ENCODE peak calls at places on chromosomes 4 and X, in eight cellular contexts. A is brain microvascular endothelial cell, I is dorsolateral prefrontal cortex, Z is body of pancreas, H is left lung, R is GM10248, B is HCT116, V is heart right ventricle. C is an unnamed sample.

GRCh38 chr4:15006416-15007024 is 4.2 kb downstream of the CPEB2 start:
- DNase-seq in A (no peak), I (no peak), Z (no peak), H (no peak), R (peak), B (no peak), V (no peak), C (no peak)

GRCh38 chr4:119731146-119731742 is 102.6 kb upstream of the PDE5A start:
- DNase-seq in A (no peak), I (no peak), Z (no peak), H (no peak), R (no peak), B (no peak), V (no peak), C (no peak)

GRCh38 chr4:164508126-164508525 is 245.8 kb upstream of the SMIM31 start:
- DNase-seq in A (peak), I (no peak), Z (no peak), H (no peak), R (no peak), B (no peak), V (no peak), C (no peak)

GRCh38 chr4:89572224-89572858 is 264.6 kb downstream of the SNCA start:
- DNase-seq in A (no peak), I (no peak), Z (no peak), H (no peak), R (no peak), B (no peak), V (no peak), C (no peak)

GRCh38 chr4:126544276-126544675 is 1088.5 kb upstream of the INTU start:
- DNase-seq in A (no peak), I (no peak), Z (no peak), H (no peak), R (no peak), B (no peak), V (no peak), C (no peak)

GRCh38 chr4:26074672-26075071 is 160.7 kb downstream of the SMIM20 start:
- DNase-seq in A (no peak), I (no peak), Z (peak), H (peak), R (peak), B (no peak), V (no peak), C (no peak)

GRCh38 chr4:153207561-153207960 is 3.3 kb downstream of the TRIM2 start:
- DNase-seq in A (peak), I (peak), Z (peak), H (no peak), R (no peak), B (no peak), V (peak), C (no peak)

GRCh38 chr4:86664959-86665358 is 70.8 kb downstream of the PTPN13 start:
- DNase-seq in A (peak), I (no peak), Z (no peak), H (no peak), R (no peak), B (no peak), V (no peak), C (no peak)

GRCh38 chr4:84877051-84877833 is 89.2 kb downstream of the WDFY3 start:
- DNase-seq in A (peak), I (no peak), Z (no peak), H (no peak), R (no peak), B (no peak), V (no peak), C (no peak)

GRCh38 chrX:1860936-1861670 is 246.2 kb downstream of the ASMT start:
- DNase-seq in A (no peak), I (no peak), Z (no peak), H (no peak), R (no peak), B (no peak), V (no peak), C (no peak)

GRCh38 chr4:115360441-115360840 is 247.0 kb upstream of the NDST4 start:
- DNase-seq in A (no peak), I (no peak), Z (no peak), H (no peak), R (no peak), B (no peak), V (no peak), C (no peak)

GRCh38 chr4:8205749-8206611 is 6.9 kb downstream of the SH3TC1 start:
- DNase-seq in A (no peak), I (no peak), Z (no peak), H (no peak), R (no peak), B (no peak), V (no peak), C (no peak)

GRCh38 chr4:22515145-22515887 is 550 bp downstream of the ADGRA3 start:
- DNase-seq in A (peak), I (peak), Z (peak), H (peak), R (peak), B (no peak), V (peak), C (peak)

DNA sequence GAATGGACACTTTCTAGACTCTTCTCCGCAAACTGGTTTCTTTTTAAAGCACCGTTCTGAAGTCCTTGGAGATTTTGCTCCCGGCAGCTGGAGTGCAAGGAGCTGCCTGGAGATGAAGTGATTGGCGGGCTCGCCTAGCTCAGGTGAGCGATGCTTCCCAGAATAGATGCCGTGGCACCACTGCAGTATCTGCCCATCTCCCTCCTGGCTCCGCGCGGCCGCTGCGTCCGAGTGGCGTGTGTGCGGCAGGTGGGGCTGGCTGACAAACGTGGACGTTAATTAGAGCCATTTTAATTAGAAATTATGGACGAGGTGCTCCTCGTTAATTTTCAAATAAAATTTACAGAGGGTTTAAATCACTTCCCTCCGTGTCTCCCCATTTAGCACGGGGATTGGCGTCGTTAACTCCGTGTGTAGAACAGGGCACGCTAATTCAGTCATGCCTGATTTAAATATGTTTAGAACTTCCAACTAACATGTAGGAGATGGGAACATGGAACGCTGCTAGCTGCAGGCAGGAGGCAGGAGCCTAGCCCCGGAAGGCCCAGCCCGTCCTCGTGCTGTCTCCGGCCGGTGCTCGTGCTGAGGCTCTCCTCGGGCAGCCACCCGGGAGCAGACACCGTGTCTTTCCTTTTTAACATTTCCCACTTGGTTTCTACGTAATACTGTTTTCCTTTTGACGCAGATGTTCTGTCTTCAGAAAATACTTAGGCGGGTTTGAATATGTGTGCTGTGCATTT is 11.6 kb downstream of the UVSSA start:
- DNase-seq in A (no peak), I (no peak), Z (no peak), H (no peak), R (no peak), B (no peak), V (no peak), C (no peak)
- TF ChIP-seq CTCF in A (no peak), I (no peak), Z (no peak), H (no peak), R (no peak), B (no peak), V (no peak), C (no peak)

GRCh38 chrX:11040976-11041375 is 70.2 kb upstream of the HCCS start:
- DNase-seq in A (no peak), I (no peak), Z (no peak), H (no peak), R (no peak), B (no peak), V (no peak), C (no peak)

GRCh38 chrX:11040405-11040804 is 70.7 kb upstream of the HCCS start:
- DNase-seq in A (no peak), I (no peak), Z (no peak), H (no peak), R (no peak), B (no peak), V (no peak), C (no peak)
- TF ChIP-seq CTCF in A (peak), I (no peak), Z (no peak), H (no peak), R (no peak), B (no peak), V (no peak), C (no peak)

GRCh38 chrX:104913348-104913747 is 307.1 kb downstream of the TEX13A start:
- DNase-seq in A (no peak), I (no peak), Z (no peak), H (no peak), R (no peak), B (no peak), V (no peak), C (no peak)
- TF ChIP-seq CTCF in A (peak), I (no peak), Z (peak), H (peak), R (no peak), B (peak), V (peak), C (no peak)

GRCh38 chrX:39730671-39731389 is 366.9 kb downstream of the BCOR start:
- DNase-seq in A (peak), I (peak), Z (peak), H (peak), R (peak), B (no peak), V (peak), C (no peak)
- TF ChIP-seq CTCF in A (peak), I (peak), Z (peak), H (peak), R (peak), B (peak), V (peak), C (no peak)

GRCh38 chrX:69080912-69081465 is 84.3 kb downstream of the PJA1 start:
- DNase-seq in A (no peak), I (no peak), Z (no peak), H (no peak), R (no peak), B (no peak), V (no peak), C (no peak)
- TF ChIP-seq CTCF in A (no peak), I (no peak), Z (no peak), H (no peak), R (no peak), B (no peak), V (no peak), C (no peak)

DNA sequence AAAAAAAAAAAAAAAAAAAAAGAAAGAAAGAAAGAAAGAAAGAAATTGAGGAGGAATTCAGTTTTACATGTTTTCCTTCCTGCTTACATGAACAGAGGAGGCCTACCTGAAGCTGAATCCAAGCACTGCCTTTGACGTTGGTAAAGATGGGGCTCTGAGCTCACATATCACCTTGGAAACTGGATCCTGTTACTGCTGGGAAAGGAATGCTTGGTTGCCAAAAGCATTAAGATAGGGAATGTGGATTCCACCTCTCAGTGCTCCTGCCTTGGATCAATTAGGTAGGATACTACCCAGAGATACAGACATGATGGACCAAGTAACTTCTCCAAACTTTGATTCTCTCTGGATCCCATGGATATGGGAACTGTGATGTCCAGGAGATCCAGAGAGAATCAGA is 50.6 kb downstream of the NHS start:
- DNase-seq in A (no peak), I (no peak), Z (no peak), H (no peak), R (no peak), B (no peak), V (no peak), C (no peak)
- TF ChIP-seq CTCF in A (no peak), I (no peak), Z (no peak), H (no peak), R (no peak), B (no peak), V (no peak), C (no peak)

DNA sequence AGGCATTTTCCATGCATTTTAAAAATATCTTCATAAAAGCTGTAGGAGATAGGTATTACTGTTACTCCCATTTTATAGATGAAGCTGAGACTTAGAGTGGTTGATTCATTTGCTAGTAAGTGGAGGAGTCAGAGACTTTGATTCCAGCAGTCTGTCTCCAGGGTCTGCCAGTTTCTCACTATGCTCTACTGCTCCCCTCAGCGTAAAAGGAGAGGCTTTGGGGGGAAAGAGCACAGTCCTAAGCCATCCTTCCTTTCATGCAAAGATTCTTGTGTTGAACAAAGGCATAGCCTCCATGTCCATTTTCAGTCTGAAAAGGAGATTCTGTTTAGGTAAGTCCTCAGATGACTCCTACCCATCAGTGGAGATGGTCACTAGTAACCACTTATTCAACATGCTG is 117.7 kb upstream of the TMEM150C start:
- DNase-seq in A (no peak), I (no peak), Z (no peak), H (no peak), R (no peak), B (no peak), V (no peak), C (no peak)
- TF ChIP-seq CTCF in A (peak), I (no peak), Z (no peak), H (no peak), R (no peak), B (no peak), V (no peak), C (no peak)